ENCODE peak calls at places on chromosomes 16 and 17, in six cellular contexts. J, P, W, D, L and Z are unnamed samples.

GRCh38 chr17:37605813-37606505 is 3.3 kb downstream of the SYNRG start:
- DNase-seq in J (no peak), P (no peak), W (no peak), D (no peak), L (no peak), Z (peak; percentile 82)

GRCh38 chr17:73384926-73385325 is 73.1 kb upstream of the CDC42EP4 start:
- DNase-seq in J (no peak), P (no peak), W (no peak), D (no peak), L (no peak), Z (no peak)

GRCh38 chr16:52786105-52786504 is 239.2 kb upstream of the TOX3 start:
- DNase-seq in J (no peak), P (no peak), W (no peak), D (no peak), L (no peak), Z (no peak)

GRCh38 chr16:10561425-10561824 is 19.0 kb downstream of the EMP2 start:
- DNase-seq in J (no peak), P (no peak), W (no peak), D (no peak), L (no peak), Z (no peak)

GRCh38 chr16:5143761-5144620 is 46.4 kb upstream of the EEF2KMT start:
- DNase-seq in J (no peak), P (no peak), W (no peak), D (no peak), L (no peak), Z (no peak)

GRCh38 chr16:3920206-3920605 is 39.7 kb upstream of the CREBBP start:
- DNase-seq in J (no peak), P (no peak), W (no peak), D (no peak), L (no peak), Z (no peak)

GRCh38 chr17:49468827-49469385 is 26.2 kb upstream of the NGFR start:
- DNase-seq in J (no peak), P (no peak), W (no peak), D (no peak), L (no peak), Z (no peak)

GRCh38 chr16:24550295-24550694 is 10.9 kb downstream of the RBBP6 start:
- DNase-seq in J (no peak), P (no peak), W (no peak), D (no peak), L (no peak), Z (no peak)

GRCh38 chr17:72714357-72714966 is 378.0 kb downstream of the SLC39A11 start:
- DNase-seq in J (no peak), P (no peak), W (no peak), D (no peak), L (no peak), Z (no peak)

GRCh38 chr16:87556941-87557459 is 45.3 kb upstream of the JPH3 start:
- DNase-seq in J (no peak), P (no peak), W (peak; percentile 62), D (no peak), L (no peak), Z (no peak)

GRCh38 chr16:67165121-67166034 is 833 bp downstream of the HSF4 start:
- DNase-seq in J (no peak), P (no peak), W (peak; percentile 50), D (peak; percentile 72), L (no peak), Z (no peak)
- H3K4me3 ChIP-seq in J (no peak overlapping the region), P (peak overlapping the region; percentile 57), W (no peak overlapping the region), D (peak overlapping the region; percentile 8), L (no peak overlapping the region), Z (no peak overlapping the region)

GRCh38 chr17:75876938-75877751 is 1.2 kb downstream of the TRIM47 start:
- DNase-seq in J (peak; percentile 86), P (peak; percentile 88), W (peak; percentile 96), D (peak; percentile 70), L (peak; percentile 74), Z (peak; percentile 77)

GRCh38 chr17:75875940-75876189 is 2.5 kb downstream of the TRIM47 start:
- DNase-seq in J (no peak), P (no peak), W (no peak), D (no peak), L (no peak), Z (no peak)

GRCh38 chr17:75875182-75875939 is 3.0 kb downstream of the TRIM47 start:
- DNase-seq in J (no peak), P (no peak), W (no peak), D (no peak), L (no peak), Z (no peak)

GRCh38 chr17:75877752-75878173 is 618 bp downstream of the TRIM47 start:
- DNase-seq in J (no peak), P (no peak), W (peak; percentile 70), D (peak; percentile 87), L (no peak), Z (no peak)

DNA sequence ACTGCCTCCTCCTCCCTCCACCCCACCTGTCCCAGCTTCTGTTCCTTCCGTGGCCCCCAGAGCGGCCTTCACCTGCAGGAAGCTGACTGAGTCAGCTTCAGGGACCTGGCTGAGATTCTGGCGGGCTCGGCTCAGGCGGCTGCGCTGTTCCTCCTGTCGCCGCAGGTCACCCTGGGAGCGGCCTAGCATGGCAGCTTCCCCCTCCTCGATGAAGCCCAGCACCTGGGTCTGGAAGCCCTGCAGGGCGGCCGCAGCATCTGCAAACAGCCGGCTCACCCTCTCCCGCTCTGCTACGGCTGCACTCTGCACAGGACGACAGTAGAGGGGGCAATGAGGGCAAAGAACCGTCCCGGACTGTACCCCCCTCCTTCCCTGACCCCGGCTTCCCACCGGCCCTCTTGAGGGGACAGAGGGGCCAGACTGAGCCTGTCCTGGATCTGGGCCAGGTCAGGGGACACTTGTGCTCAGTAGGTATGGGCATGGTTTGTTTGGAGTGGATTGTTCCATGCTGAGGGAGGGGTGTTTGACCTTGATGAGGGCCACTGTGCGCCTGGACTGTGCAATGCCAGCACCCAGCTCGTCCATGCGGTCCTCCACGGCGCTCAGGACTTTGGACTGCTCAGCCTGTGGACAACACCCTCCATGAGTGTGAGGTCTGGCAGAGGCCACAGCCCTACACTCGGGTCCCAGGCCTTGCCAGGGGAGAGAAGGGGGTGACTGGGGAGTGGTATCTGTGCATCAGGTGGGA is 2.0 kb downstream of the TRIM47 start:
- DNase-seq in J (no peak), P (no peak), W (no peak), D (peak; percentile 73), L (no peak), Z (no peak)
- TF ChIP-seq CTCF in J (peak; percentile 33), P (peak; percentile 31), W (no peak), D (peak; percentile 50), L (peak; percentile 34), Z (no peak)

GRCh38 chr16:29940656-29941055 is 14.6 kb upstream of the KCTD13 start:
- DNase-seq in J (no peak), P (no peak), W (no peak), D (no peak), L (no peak), Z (no peak)

GRCh38 chr16:29947897-29948296 is 14.0 kb upstream of the TMEM219 start:
- DNase-seq in J (no peak), P (no peak), W (no peak), D (no peak), L (no peak), Z (no peak)

GRCh38 chr16:29943846-29944669 is 17.8 kb upstream of the TMEM219 start:
- DNase-seq in J (peak; percentile 93), P (no peak), W (no peak), D (no peak), L (peak; percentile 98), Z (peak; percentile 99)
- H3K4me3 ChIP-seq in J (no peak overlapping the region), P (no peak overlapping the region), W (no peak overlapping the region), D (no peak overlapping the region), L (no peak overlapping the region), Z (no peak overlapping the region)

DNA sequence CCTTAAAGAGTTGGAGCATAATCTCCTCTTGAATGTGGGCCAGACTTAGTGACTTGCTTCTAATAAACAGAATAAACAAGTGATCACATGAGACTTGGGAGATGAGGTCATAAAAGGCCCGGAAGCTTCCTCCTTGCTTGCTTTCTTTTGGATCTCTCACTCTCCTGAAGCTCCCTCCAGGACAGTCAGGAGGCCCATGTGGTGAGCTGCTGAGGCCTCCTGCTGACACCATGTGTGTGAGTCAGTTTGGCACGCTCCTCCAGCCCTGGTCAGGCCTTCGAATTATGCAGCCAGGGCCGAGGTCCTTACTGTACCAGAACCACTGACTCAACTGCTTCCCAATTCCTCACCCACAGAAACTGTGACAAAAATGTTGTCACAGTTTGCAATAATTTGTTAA is 53.2 kb downstream of the NDEL1 start:
- DNase-seq in J (peak; percentile 94), P (no peak), W (no peak), D (no peak), L (peak; percentile 49), Z (peak; percentile 95)
- TF ChIP-seq CTCF in J (no peak), P (no peak), W (no peak), D (no peak), L (no peak), Z (peak; percentile 26)

GRCh38 chr17:17811381-17812210 is 25.2 kb downstream of the SREBF1 start:
- DNase-seq in J (no peak), P (no peak), W (peak; percentile 81), D (no peak), L (no peak), Z (no peak)

GRCh38 chr17:17812211-17813054 is 24.4 kb downstream of the SREBF1 start:
- DNase-seq in J (no peak), P (no peak), W (peak; percentile 87), D (peak; percentile 99), L (no peak), Z (no peak)

GRCh38 chr17:17809527-17810373 is 27.0 kb downstream of the SREBF1 start:
- DNase-seq in J (no peak), P (no peak), W (peak; percentile 75), D (peak; percentile 94), L (no peak), Z (no peak)

GRCh38 chr17:17808706-17809432 is 27.9 kb downstream of the SREBF1 start:
- DNase-seq in J (no peak), P (no peak), W (no peak), D (no peak), L (no peak), Z (no peak)

GRCh38 chr17:17810374-17811248 is 26.2 kb downstream of the SREBF1 start:
- DNase-seq in J (no peak), P (no peak), W (peak; percentile 75), D (peak; percentile 84), L (no peak), Z (no peak)
- H3K4me3 ChIP-seq in J (no peak overlapping the region), P (peak overlapping the region; percentile 56), W (peak overlapping the region; percentile 36), D (peak overlapping the region; percentile 38), L (no peak overlapping the region), Z (no peak overlapping the region)